ENCODE peak calls at places on chromosomes 7 and 10, in four cellular contexts. U is psoas muscle, I is natural killer cell, V is cardiac muscle cell. J is an unnamed sample.

GRCh38 chr7:50953820-50954219 is 171.1 kb upstream of the GRB10 start:
- DNase-seq in U (no peak), I (no peak), V (peak; percentile 47), J (no peak)

GRCh38 chr10:81876253-81876731 is 1.3 kb downstream of the NRG3 start:
- DNase-seq in U (no peak), I (no peak), V (peak; percentile 8), J (peak; percentile 39)

GRCh38 chr7:55191926-55192692 is 173.0 kb upstream of the LANCL2 start:
- DNase-seq in U (no peak), I (no peak), V (no peak), J (no peak)

GRCh38 chr7:39054731-39055130 is 77.0 kb downstream of the POU6F2 start:
- DNase-seq in U (no peak), I (no peak), V (no peak), J (no peak)

GRCh38 chr10:105024184-105024583 is 383.1 kb downstream of the SORCS3 start:
- DNase-seq in U (no peak), I (no peak), V (no peak), J (no peak)

GRCh38 chr10:65570143-65571010 is 1355.5 kb upstream of the LRRTM3 start:
- DNase-seq in U (peak; percentile 48), I (no peak), V (peak; percentile 64), J (peak; percentile 51)

GRCh38 chr7:110766874-110767273 is 324.1 kb upstream of the LRRN3 start:
- DNase-seq in U (no peak), I (no peak), V (no peak), J (no peak)

GRCh38 chr10:104415526-104416165 is 62.0 kb downstream of the CFAP58 start:
- DNase-seq in U (no peak), I (no peak), V (no peak), J (no peak)

GRCh38 chr10:61313460-61313859 is 139.7 kb downstream of the TMEM26 start:
- DNase-seq in U (no peak), I (no peak), V (peak; percentile 81), J (no peak)

GRCh38 chr7:39811161-39811614 is 138.9 kb upstream of the CDK13 start:
- DNase-seq in U (no peak), I (no peak), V (peak; percentile 23), J (no peak)

GRCh38 chr10:132867801-132868644 is 74.3 kb downstream of the CFAP46 start:
- DNase-seq in U (peak; percentile 42), I (no peak), V (no peak), J (peak; percentile 7)

GRCh38 chr7:36781011-36781738 is 56.9 kb upstream of the AOAH start:
- DNase-seq in U (no peak), I (no peak), V (no peak), J (no peak)

GRCh38 chr7:36366649-36367560 is 22.8 kb upstream of the ANLN start:
- DNase-seq in U (peak; percentile 94), I (peak; percentile 90), V (peak; percentile 89), J (peak; percentile 92)

GRCh38 chr7:25851332-25852248 is 300.4 kb upstream of the NFE2L3 start:
- DNase-seq in U (peak; percentile 91), I (no peak), V (peak; percentile 90), J (peak; percentile 80)

GRCh38 chr10:45008524-45009161 is 7.9 kb downstream of the ZNF22 start:
- DNase-seq in U (no peak), I (no peak), V (peak; percentile 94), J (no peak)

GRCh38 chr10:107653832-107654287 is 489.4 kb upstream of the SORCS1 start:
- DNase-seq in U (no peak), I (no peak), V (peak; percentile 62), J (no peak)

GRCh38 chr7:26675143-26675887 is 189.1 kb downstream of the SKAP2 start:
- DNase-seq in U (no peak), I (no peak), V (no peak), J (no peak)

GRCh38 chr7:98569606-98570337 is 47.3 kb upstream of the NPTX2 start:
- DNase-seq in U (peak; percentile 61), I (no peak), V (no peak), J (no peak)

GRCh38 chr7:133491319-133491718 is 238.4 kb downstream of the EXOC4 start:
- DNase-seq in U (no peak), I (no peak), V (no peak), J (no peak)

GRCh38 chr7:151251926-151252835 is 3.7 kb upstream of the SMARCD3 start:
- DNase-seq in U (peak; percentile 89), I (no peak), V (peak; percentile 87), J (peak; percentile 61)

GRCh38 chr7:31051598-31052503 is at the start of gene ADCYAP1R1:
- DNase-seq in U (peak; percentile 68), I (no peak), V (no peak), J (peak; percentile 28)

GRCh38 chr7:18638594-18639452 is 143.3 kb downstream of the HDAC9 start:
- DNase-seq in U (no peak), I (no peak), V (peak; percentile 85), J (no peak)

GRCh38 chr10:114856544-114857287 is 35.1 kb downstream of the FHIP2A start:
- DNase-seq in U (no peak), I (no peak), V (peak; percentile 90), J (no peak)

GRCh38 chr7:48841750-48842149 is 82.6 kb upstream of the CDC14C start:
- DNase-seq in U (no peak), I (no peak), V (no peak), J (no peak)

GRCh38 chr10:6769704-6770417 is 189.8 kb upstream of the PRKCQ start:
- DNase-seq in U (no peak), I (no peak), V (no peak), J (no peak)

GRCh38 chr10:130050008-130050407 is 60.6 kb downstream of the C10orf143 start:
- DNase-seq in U (no peak), I (no peak), V (no peak), J (no peak)

GRCh38 chr7:107080099-107080505 is 35.6 kb downstream of the PRKAR2B start:
- DNase-seq in U (no peak), I (no peak), V (no peak), J (no peak)

GRCh38 chr10:46292573-46293023 is 5.8 kb downstream of the ANTXRL start:
- DNase-seq in U (no peak), I (no peak), V (no peak), J (no peak)

GRCh38 chr10:3852147-3852904 is 67.3 kb upstream of the KLF6 start:
- DNase-seq in U (peak; percentile 71), I (no peak), V (peak; percentile 96), J (peak; percentile 29)

DNA sequence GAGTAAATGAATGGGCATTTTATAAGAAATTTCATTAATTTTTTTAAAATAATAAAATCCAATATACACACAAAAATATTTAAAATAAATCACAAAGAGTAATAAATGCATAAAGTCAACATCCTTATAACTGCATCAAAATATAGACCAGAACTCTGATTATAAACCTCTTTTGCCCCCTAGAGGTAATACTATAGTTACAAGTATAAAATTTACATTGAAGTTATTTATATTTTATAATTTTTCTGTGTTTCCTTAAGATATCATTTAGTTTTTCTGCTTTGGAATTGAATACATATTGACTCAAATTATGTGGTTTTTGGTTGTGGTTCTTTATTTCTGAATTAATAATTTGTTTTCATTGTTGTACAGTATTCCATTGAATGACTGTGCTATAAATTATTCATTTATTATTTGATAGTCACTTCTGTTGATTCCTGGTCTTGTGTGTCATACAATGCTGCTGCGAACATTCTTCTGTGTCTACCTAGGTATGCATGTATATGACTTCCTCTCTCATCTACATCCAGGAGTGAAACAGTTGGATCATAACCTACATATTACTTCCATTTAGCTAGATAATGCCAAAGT is 673.6 kb downstream of the IPMK start:
- DNase-seq in U (no peak), I (no peak), V (no peak), J (no peak)
- TF ChIP-seq CTCF in U (no peak), I (no peak), V (no peak), J (peak; percentile 45)

GRCh38 chr10:93481931-93482834 is at the start of gene MYOF:
- DNase-seq in U (peak; percentile 62), I (no peak), V (peak; percentile 90), J (no peak)

GRCh38 chr10:93491589-93492121 is 4.8 kb upstream of the CEP55 start:
- DNase-seq in U (no peak), I (no peak), V (no peak), J (no peak)

GRCh38 chr10:93481213-93481930 is 762 bp downstream of the MYOF start:
- DNase-seq in U (no peak), I (no peak), V (no peak), J (no peak)

GRCh38 chr10:93488956-93489528 is 6.9 kb upstream of the MYOF start:
- DNase-seq in U (no peak), I (no peak), V (no peak), J (no peak)

DNA sequence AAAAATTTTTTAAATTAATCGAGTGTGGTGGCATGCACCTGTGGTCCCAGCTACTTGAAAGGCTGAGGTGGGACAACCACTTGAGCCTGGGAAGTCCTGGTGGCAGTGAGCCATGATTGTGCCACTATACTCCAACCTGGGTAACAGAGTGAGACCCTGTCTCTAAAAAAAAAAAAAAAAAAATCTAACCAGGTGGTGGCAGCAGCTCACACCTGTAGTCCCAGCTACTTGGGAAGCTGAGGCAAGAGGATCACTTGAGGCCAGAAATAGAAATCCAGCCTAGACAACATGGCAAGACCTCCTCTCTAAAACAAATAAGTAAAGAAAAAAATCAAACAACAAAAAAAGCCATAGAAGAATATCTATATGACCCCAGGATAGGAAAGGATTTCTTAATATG is 3.6 kb upstream of the MYOF start:
- DNase-seq in U (no peak), I (no peak), V (no peak), J (no peak)
- TF ChIP-seq CTCF in U (no peak), I (no peak), V (no peak), J (peak; percentile 27)

GRCh38 chr7:91031757-91032156 is 232.5 kb upstream of the FZD1 start:
- DNase-seq in U (no peak), I (no peak), V (no peak), J (no peak)

GRCh38 chr7:91033574-91033973 is 230.7 kb upstream of the FZD1 start:
- DNase-seq in U (peak; percentile 19), I (no peak), V (no peak), J (no peak)

GRCh38 chr7:91039033-91039432 is 225.2 kb upstream of the FZD1 start:
- DNase-seq in U (no peak), I (no peak), V (no peak), J (no peak)

GRCh38 chr7:91030680-91031079 is 233.6 kb upstream of the FZD1 start:
- DNase-seq in U (no peak), I (no peak), V (no peak), J (no peak)

GRCh38 chr7:91034459-91035368 is 229.5 kb upstream of the FZD1 start:
- DNase-seq in U (no peak), I (no peak), V (peak; percentile 74), J (peak; percentile 31)
- TF ChIP-seq CTCF in U (peak; percentile 77), I (no peak), V (peak; percentile 75), J (peak; percentile 89)

DNA sequence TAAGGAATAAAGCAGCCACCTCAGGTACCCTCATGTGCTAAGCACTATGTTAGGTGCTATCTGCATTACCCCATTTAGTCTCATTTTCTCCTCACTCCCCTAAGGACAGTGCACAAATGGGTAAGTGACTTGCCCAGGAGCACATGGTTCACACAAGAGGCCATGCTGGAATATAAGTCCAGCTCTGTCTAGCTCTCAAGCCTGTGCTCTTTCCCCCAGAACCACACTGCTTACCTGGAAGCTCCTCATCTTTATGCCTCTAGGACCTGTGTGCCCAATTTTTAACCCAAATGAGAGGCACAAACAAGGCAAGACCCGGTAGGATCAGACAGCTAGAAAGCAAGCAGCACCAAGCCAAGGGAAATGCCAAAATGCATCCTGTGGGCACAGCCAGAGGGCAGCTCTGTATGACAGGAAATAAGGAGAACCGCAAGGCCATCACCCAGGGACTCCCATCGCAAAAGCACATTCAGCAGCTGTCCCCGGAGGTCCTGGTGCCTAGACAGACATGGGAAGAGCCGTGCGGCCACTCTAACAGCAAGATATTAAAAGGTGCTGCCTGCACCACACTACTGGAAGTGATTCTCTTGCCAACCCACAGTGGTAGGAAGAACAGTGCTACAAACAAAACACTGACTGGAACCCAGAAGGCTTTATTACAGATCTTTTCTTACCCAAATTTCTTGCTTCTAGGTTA is 88.1 kb downstream of the GSAP start:
- DNase-seq in U (no peak), I (no peak), V (peak; percentile 32), J (no peak)
- TF ChIP-seq CTCF in U (no peak), I (no peak), V (no peak), J (no peak)

J was measured in progenitor cell of endocrine pancreas.